ENCODE peak calls at places on chromosome 12, in five cellular contexts. One of them, this sample, is unnamed.

GRCh38 chr12:131724534-131724933 is 13.6 kb downstream of the SFSWAP start:
- DNase-seq in IMR-90: peak
- DNase-seq in neuronal stem cell: no peak
- DNase-seq in H9: no peak
- DNase-seq in H1: no peak
- DNase-seq in this sample: peak

GRCh38 chr12:52036587-52037171 is 14.6 kb upstream of the NR4A1 start:
- DNase-seq in IMR-90: peak
- DNase-seq in neuronal stem cell: no peak
- DNase-seq in H9: peak
- DNase-seq in H1: no peak
- DNase-seq in this sample: peak

GRCh38 chr12:110937104-110937641 is 16.8 kb upstream of the MYL2 start:
- DNase-seq in IMR-90: peak
- DNase-seq in neuronal stem cell: peak
- DNase-seq in H9: peak
- DNase-seq in H1: peak
- DNase-seq in this sample: peak

GRCh38 chr12:1811281-1811947 is 9.0 kb upstream of the LRTM2 start:
- DNase-seq in IMR-90: peak
- DNase-seq in neuronal stem cell: no peak
- DNase-seq in H9: no peak
- DNase-seq in H1: no peak
- DNase-seq in this sample: no peak

GRCh38 chr12:76462668-76463224 is 96.8 kb downstream of the OSBPL8 start:
- DNase-seq in IMR-90: peak
- DNase-seq in neuronal stem cell: no peak
- DNase-seq in H9: no peak
- DNase-seq in H1: no peak
- DNase-seq in this sample: no peak

GRCh38 chr12:44225128-44225527 is 389.2 kb downstream of the TMEM117 start:
- DNase-seq in IMR-90: no peak
- DNase-seq in neuronal stem cell: no peak
- DNase-seq in H9: no peak
- DNase-seq in H1: no peak
- DNase-seq in this sample: no peak

GRCh38 chr12:66288121-66288520 is 14.2 kb upstream of the HELB start:
- DNase-seq in IMR-90: no peak
- DNase-seq in neuronal stem cell: no peak
- DNase-seq in H9: no peak
- DNase-seq in H1: no peak
- DNase-seq in this sample: no peak

GRCh38 chr12:7959278-7960063 is 23.5 kb upstream of the SLC2A3 start:
- DNase-seq in IMR-90: no peak
- DNase-seq in neuronal stem cell: peak
- DNase-seq in H9: peak
- DNase-seq in H1: peak
- DNase-seq in this sample: peak

GRCh38 chr12:14772946-14773345 is 30.3 kb downstream of the WBP11 start:
- DNase-seq in IMR-90: no peak
- DNase-seq in neuronal stem cell: no peak
- DNase-seq in H9: no peak
- DNase-seq in H1: no peak
- DNase-seq in this sample: no peak

GRCh38 chr12:10753066-10753465 is 29.9 kb upstream of the YBX3 start:
- DNase-seq in IMR-90: peak
- DNase-seq in neuronal stem cell: no peak
- DNase-seq in H9: no peak
- DNase-seq in H1: no peak
- DNase-seq in this sample: no peak

GRCh38 chr12:68368332-68368731 is 36.2 kb upstream of the MDM1 start:
- DNase-seq in IMR-90: no peak
- DNase-seq in neuronal stem cell: no peak
- DNase-seq in H9: no peak
- DNase-seq in H1: no peak
- DNase-seq in this sample: no peak

GRCh38 chr12:9331218-9331626 is 123.0 kb upstream of the PZP start:
- DNase-seq in IMR-90: peak
- DNase-seq in neuronal stem cell: peak
- DNase-seq in H9: peak
- DNase-seq in H1: peak
- DNase-seq in this sample: peak

GRCh38 chr12:28294300-28294699 is 104.0 kb downstream of the CCDC91 start:
- DNase-seq in IMR-90: no peak
- DNase-seq in neuronal stem cell: no peak
- DNase-seq in H9: peak
- DNase-seq in H1: no peak
- DNase-seq in this sample: peak

GRCh38 chr12:14618990-14619389 is 51.3 kb upstream of the PLBD1 start:
- DNase-seq in IMR-90: peak
- DNase-seq in neuronal stem cell: peak
- DNase-seq in H9: no peak
- DNase-seq in H1: no peak
- DNase-seq in this sample: peak

GRCh38 chr12:113609692-113610469 is 138.2 kb upstream of the LHX5 start:
- DNase-seq in IMR-90: no peak
- DNase-seq in neuronal stem cell: peak
- DNase-seq in H9: peak
- DNase-seq in H1: peak
- DNase-seq in this sample: no peak

GRCh38 chr12:67634167-67634793 is 14.3 kb upstream of the DYRK2 start:
- DNase-seq in IMR-90: no peak
- DNase-seq in neuronal stem cell: no peak
- DNase-seq in H9: no peak
- DNase-seq in H1: no peak
- DNase-seq in this sample: no peak

GRCh38 chr12:54359762-54360351 is 4.4 kb downstream of the GPR84 start:
- DNase-seq in IMR-90: no peak
- DNase-seq in neuronal stem cell: no peak
- DNase-seq in H9: no peak
- DNase-seq in H1: no peak
- DNase-seq in this sample: no peak

GRCh38 chr12:32455607-32456063 is 56.3 kb downstream of the FGD4 start:
- DNase-seq in IMR-90: peak
- DNase-seq in neuronal stem cell: peak
- DNase-seq in H9: no peak
- DNase-seq in H1: no peak
- DNase-seq in this sample: peak

GRCh38 chr12:79555006-79555925 is 135.5 kb downstream of the PAWR start:
- DNase-seq in IMR-90: peak
- DNase-seq in neuronal stem cell: no peak
- DNase-seq in H9: no peak
- DNase-seq in H1: no peak
- DNase-seq in this sample: peak

GRCh38 chr12:112261559-112261958 is 120.7 kb downstream of the HECTD4 start:
- DNase-seq in IMR-90: no peak
- DNase-seq in neuronal stem cell: no peak
- DNase-seq in H9: peak
- DNase-seq in H1: no peak
- DNase-seq in this sample: peak

GRCh38 chr12:131831021-131831571 is 2.9 kb downstream of the MMP17 start:
- DNase-seq in IMR-90: no peak
- DNase-seq in neuronal stem cell: no peak
- DNase-seq in H9: no peak
- DNase-seq in H1: no peak
- DNase-seq in this sample: no peak

GRCh38 chr12:10354502-10354901 is 35.3 kb downstream of the KLRK1 start:
- DNase-seq in IMR-90: no peak
- DNase-seq in neuronal stem cell: no peak
- DNase-seq in H9: peak
- DNase-seq in H1: no peak
- DNase-seq in this sample: peak

DNA sequence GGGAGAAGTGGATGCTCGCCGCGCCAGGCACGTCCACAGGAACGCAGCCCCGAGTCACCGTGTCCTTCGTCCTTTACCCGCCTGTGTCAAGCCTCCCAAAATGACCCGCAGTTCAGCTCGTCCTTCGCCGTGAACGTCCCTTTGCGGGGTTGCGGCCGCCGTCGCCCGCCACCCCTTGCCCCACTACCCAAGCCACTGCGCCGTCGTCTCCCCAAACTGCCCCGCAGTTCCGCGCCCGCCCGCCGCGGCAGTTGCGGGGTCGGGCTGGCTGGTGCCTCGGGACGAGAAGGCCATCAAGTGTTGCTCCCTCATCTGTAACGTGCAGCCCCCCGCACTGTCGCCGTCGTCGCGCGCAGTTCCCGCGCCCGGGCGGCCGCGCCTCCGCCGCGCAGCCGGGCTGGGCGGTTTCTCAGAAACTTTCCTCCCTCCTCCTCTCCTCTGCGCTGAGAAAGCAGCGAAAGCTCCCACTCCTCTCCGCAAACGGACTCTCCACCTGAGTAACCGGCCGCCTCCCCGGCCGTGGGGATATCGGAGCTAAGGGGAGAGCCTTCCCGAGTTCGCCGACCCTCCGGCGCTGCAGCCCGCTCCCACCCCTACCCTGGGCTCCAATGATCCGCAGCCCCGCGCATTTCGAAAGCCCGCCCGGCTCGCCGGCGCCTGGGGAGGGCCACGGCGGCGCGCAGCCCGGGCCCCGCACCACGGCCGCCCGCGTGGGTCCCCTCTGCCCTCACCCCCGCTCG is 6.7 kb downstream of the CDKN1B start:
- DNase-seq in IMR-90: peak
- DNase-seq in neuronal stem cell: peak
- DNase-seq in H9: peak
- DNase-seq in H1: no peak
- DNase-seq in this sample: no peak
- H2BK120ac ChIP-seq in IMR-90: peak
- H2BK120ac ChIP-seq in neuronal stem cell: peak
- H2BK120ac ChIP-seq in H9: no peak
- H2BK120ac ChIP-seq in H1: no peak
- H2BK120ac ChIP-seq in this sample: peak

DNA sequence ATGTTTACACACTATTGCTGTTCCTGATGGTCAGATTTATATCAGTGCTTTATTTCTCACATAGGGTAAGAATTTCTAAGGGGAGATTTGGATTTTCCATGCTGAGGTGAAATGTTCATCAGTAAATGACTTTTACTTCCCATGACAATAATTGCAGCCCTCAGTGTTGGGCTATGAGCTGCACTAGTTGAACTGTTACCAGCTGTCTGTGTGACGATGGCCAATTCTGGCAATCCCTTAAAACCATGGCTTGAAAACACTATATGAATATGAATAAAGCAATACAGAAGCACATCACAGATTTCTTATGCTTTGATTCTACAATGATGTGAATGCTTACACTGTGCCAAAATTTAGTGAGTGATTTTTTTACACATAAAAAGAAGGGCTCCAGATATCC is 52.3 kb downstream of the SLC38A4 start:
- DNase-seq in IMR-90: no peak
- DNase-seq in neuronal stem cell: no peak
- DNase-seq in H9: no peak
- DNase-seq in H1: no peak
- DNase-seq in this sample: no peak
- H2AK5ac ChIP-seq in IMR-90: peak
- H2AK5ac ChIP-seq in neuronal stem cell: no peak
- H2AK5ac ChIP-seq in H9: no peak
- H2AK5ac ChIP-seq in H1: no peak
- H2AK5ac ChIP-seq in this sample: no peak

DNA sequence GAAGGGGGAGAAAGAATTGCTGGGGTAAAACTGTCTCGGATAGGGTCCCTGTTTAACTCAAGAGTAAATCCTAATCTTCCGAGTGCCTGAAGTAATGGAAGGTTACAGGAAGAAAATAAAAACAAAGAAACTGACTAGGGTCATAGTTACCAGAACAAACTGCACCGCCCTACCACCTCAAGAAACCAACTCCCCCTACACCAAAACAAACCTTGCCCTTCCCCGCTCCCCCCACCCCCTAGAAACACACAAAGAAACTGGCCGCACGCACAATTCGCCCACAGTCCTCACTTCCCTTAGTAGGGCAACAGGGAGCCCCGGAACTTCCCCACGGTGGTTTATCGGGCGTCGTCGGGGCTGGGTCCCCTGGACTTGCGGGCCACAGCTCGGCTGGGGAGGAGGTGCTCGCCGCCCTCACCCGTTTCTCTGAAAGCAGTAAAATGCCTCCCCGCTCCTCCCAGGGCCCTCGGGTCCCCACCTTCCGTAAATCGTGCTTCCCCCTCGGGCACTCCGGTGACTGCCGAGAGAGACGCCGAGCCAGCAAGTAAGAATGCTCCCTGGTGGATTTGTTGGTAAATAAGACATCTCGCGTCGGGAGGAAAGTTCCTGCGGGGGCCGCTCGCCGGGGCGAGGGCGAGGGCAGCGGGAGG is 2.4 kb downstream of the SINHCAF start:
- DNase-seq in IMR-90: no peak
- DNase-seq in neuronal stem cell: peak
- DNase-seq in H9: peak
- DNase-seq in H1: no peak
- DNase-seq in this sample: peak
- H2BK120ac ChIP-seq in IMR-90: peak
- H2BK120ac ChIP-seq in neuronal stem cell: peak
- H2BK120ac ChIP-seq in H9: peak
- H2BK120ac ChIP-seq in H1: no peak
- H2BK120ac ChIP-seq in this sample: no peak

GRCh38 chr12:5678186-5678585 is 246.3 kb downstream of the NTF3 start:
- DNase-seq in IMR-90: no peak
- DNase-seq in neuronal stem cell: no peak
- DNase-seq in H9: no peak
- DNase-seq in H1: no peak
- DNase-seq in this sample: no peak
- H2AK5ac ChIP-seq in IMR-90: no peak
- H2AK5ac ChIP-seq in neuronal stem cell: no peak
- H2AK5ac ChIP-seq in H9: no peak
- H2AK5ac ChIP-seq in H1: no peak
- H2AK5ac ChIP-seq in this sample: no peak

DNA sequence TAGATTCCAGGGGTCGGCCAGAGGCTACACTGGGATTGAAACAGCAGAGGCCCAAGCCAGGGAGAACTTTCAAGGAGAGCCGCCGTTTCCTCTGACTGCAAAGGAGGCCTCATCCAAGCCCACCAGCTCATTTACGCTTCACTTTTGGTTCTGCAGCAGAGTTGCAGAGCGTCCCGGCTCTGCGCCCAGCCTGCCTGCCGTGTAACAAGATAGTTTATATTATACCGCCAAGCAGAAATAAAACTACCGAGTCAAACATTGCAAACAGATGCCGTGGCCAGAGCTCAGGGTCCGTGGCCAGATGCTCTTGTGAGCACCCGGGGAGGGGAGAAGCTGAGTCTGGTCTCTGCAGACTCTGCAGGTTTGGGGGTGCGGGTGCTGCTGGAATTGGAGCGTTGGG is 60.7 kb upstream of the TBX3 start:
- DNase-seq in IMR-90: peak
- DNase-seq in neuronal stem cell: no peak
- DNase-seq in H9: no peak
- DNase-seq in H1: no peak
- DNase-seq in this sample: no peak
- H2BK120ac ChIP-seq in IMR-90: peak
- H2BK120ac ChIP-seq in neuronal stem cell: no peak
- H2BK120ac ChIP-seq in H9: no peak
- H2BK120ac ChIP-seq in H1: no peak
- H2BK120ac ChIP-seq in this sample: peak

DNA sequence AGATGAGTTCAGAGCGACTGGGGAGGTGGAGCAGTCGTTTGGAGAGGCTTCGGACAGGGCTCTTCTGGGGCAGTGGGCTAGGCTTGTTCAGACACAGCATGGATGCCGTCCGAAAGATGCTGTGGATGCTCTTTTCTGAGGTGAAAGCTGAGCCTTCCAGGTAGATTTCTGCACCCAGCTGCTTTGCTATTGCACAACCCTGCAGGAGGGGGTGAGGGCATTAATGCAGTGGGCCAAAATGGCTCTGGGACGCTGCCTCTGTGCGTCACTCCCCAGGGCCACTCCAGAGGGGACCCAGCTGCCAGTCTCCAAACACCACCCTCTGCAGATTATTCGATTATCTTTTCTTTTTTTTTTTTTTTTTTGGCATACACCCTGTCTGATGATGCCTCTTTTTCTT is 6.1 kb upstream of the DDX23 start:
- DNase-seq in IMR-90: no peak
- DNase-seq in neuronal stem cell: no peak
- DNase-seq in H9: no peak
- DNase-seq in H1: no peak
- DNase-seq in this sample: no peak
- H2AK5ac ChIP-seq in IMR-90: no peak
- H2AK5ac ChIP-seq in neuronal stem cell: no peak
- H2AK5ac ChIP-seq in H9: no peak
- H2AK5ac ChIP-seq in H1: no peak
- H2AK5ac ChIP-seq in this sample: no peak